ENCODE peak calls at places on chromosomes 3 and 15, in seven cellular contexts. B is effector CD4-positive, alpha-beta T cell; X is AG10803; K is Ammon's horn; Q is lung microvascular endothelial cell; A is foreskin fibroblast; Z is mesothelial cell of epicardium. U is an unnamed sample.

GRCh38 chr3:99639579-99639978 is 1.2 kb downstream of the COL8A1 start:
- DNase-seq in A (no peak), Z (no peak), K (no peak), X (peak), Q (no peak), B (no peak), U (no peak)

GRCh38 chr3:154778057-154778456 is 302.1 kb upstream of the MME start:
- DNase-seq in K (no peak), X (no peak), A (no peak), Q (no peak), B (no peak), Z (no peak), U (no peak)

GRCh38 chr3:126146034-126146433 is 34.4 kb downstream of the ALDH1L1 start:
- DNase-seq in K (peak), A (no peak), Z (peak), Q (no peak), B (no peak), X (no peak), U (no peak)

GRCh38 chr3:164004205-164004604 is 1074.1 kb downstream of the SI start:
- DNase-seq in Z (no peak), K (no peak), A (no peak), Q (no peak), B (no peak), X (no peak), U (no peak)

GRCh38 chr3:152458725-152459515 is 190.2 kb downstream of the MBNL1 start:
- DNase-seq in Z (no peak), B (no peak), A (no peak), X (peak), Q (no peak), K (no peak), U (no peak)

GRCh38 chr15:91782221-91782620 is 71.3 kb upstream of the SLCO3A1 start:
- DNase-seq in X (no peak), K (no peak), A (no peak), Q (no peak), B (no peak), Z (no peak), U (no peak)

GRCh38 chr3:195171093-195171873 is 99.7 kb downstream of the XXYLT1 start:
- DNase-seq in B (no peak), X (no peak), Z (no peak), A (no peak), K (no peak), Q (no peak), U (no peak)

GRCh38 chr3:105970283-105970682 is 101.5 kb upstream of the CBLB start:
- DNase-seq in Q (no peak), Z (no peak), B (no peak), K (no peak), A (peak), X (peak), U (no peak)

GRCh38 chr3:160331127-160331937 is 67.7 kb downstream of the IFT80 start:
- DNase-seq in X (peak), B (no peak), A (peak), Q (no peak), K (peak), Z (no peak), U (peak)

GRCh38 chr3:186150234-186150830 is 41.4 kb upstream of the ETV5 start:
- DNase-seq in A (no peak), Q (no peak), B (no peak), X (no peak), Z (no peak), K (no peak), U (no peak)

GRCh38 chr15:38750816-38751215 is 186.2 kb upstream of the RASGRP1 start:
- DNase-seq in A (no peak), Q (no peak), K (no peak), B (no peak), Z (no peak), X (no peak), U (no peak)

GRCh38 chr3:177724020-177724638 is 526.8 kb upstream of the TBL1XR1 start:
- DNase-seq in B (no peak), X (no peak), Z (no peak), A (no peak), Q (peak), K (peak), U (peak)

GRCh38 chr15:40090774-40091455 is 17.8 kb downstream of the BMF start:
- DNase-seq in X (no peak), K (no peak), A (no peak), B (no peak), Q (no peak), Z (no peak), U (no peak)

GRCh38 chr15:68342351-68342750 is 64.8 kb downstream of the FEM1B start:
- DNase-seq in B (no peak), X (no peak), K (no peak), Z (no peak), Q (no peak), A (no peak), U (no peak)

GRCh38 chr15:84113919-84114318 is 121.7 kb upstream of the GOLGA6L4 start:
- DNase-seq in K (no peak), Z (no peak), X (no peak), Q (no peak), B (no peak), A (no peak), U (no peak)

GRCh38 chr3:82410366-82410765 is 648.9 kb upstream of the GBE1 start:
- DNase-seq in B (no peak), A (no peak), X (no peak), Q (no peak), K (no peak), Z (no peak), U (no peak)

GRCh38 chr3:69929019-69929418 is 70.5 kb upstream of the SAMMSON start:
- DNase-seq in Q (no peak), X (no peak), B (no peak), K (no peak), Z (no peak), A (no peak), U (no peak)

GRCh38 chr15:68218847-68219798 is 10.4 kb downstream of the CLN6 start:
- DNase-seq in B (no peak), Z (no peak), X (no peak), Q (no peak), A (no peak), K (no peak), U (no peak)

GRCh38 chr3:53152316-53152715 is 8.7 kb upstream of the PRKCD start:
- DNase-seq in B (no peak), X (no peak), A (no peak), Q (no peak), K (no peak), Z (no peak), U (no peak)

GRCh38 chr3:58386966-58387365 is 46.7 kb downstream of the PDHB start:
- DNase-seq in B (no peak), Q (peak), X (peak), K (peak), Z (no peak), A (peak), U (peak)

GRCh38 chr15:60444289-60444912 is 34.5 kb downstream of the ICE2 start:
- DNase-seq in K (no peak), X (peak), Z (no peak), B (no peak), A (no peak), Q (peak), U (peak)

GRCh38 chr3:148309390-148310035 is 388.2 kb upstream of the AGTR1 start:
- DNase-seq in Z (no peak), B (no peak), A (peak), Q (peak), K (peak), X (peak), U (peak)

GRCh38 chr15:84734794-84735479 is 13.5 kb upstream of the ZNF592 start:
- DNase-seq in K (peak), X (no peak), B (peak), Q (no peak), Z (peak), A (no peak), U (no peak)

GRCh38 chr15:25456196-25456595 is 17.4 kb upstream of the UBE3A start:
- DNase-seq in A (no peak), X (no peak), B (no peak), K (no peak), Z (no peak), Q (no peak), U (no peak)

GRCh38 chr3:154795582-154795981 is 284.5 kb upstream of the MME start:
- DNase-seq in Q (no peak), B (no peak), K (peak), A (peak), X (peak), Z (no peak), U (no peak)

GRCh38 chr3:17233398-17233800 is 348.6 kb downstream of the PLCL2 start:
- DNase-seq in X (peak), Z (no peak), Q (peak), B (peak), A (peak), K (peak), U (peak)

GRCh38 chr15:60993008-60993407 is 236.1 kb downstream of the RORA start:
- DNase-seq in A (peak), Q (no peak), X (peak), K (no peak), B (no peak), Z (no peak), U (no peak)

GRCh38 chr3:16723994-16724393 is 118.8 kb upstream of the DAZL start:
- DNase-seq in A (no peak), K (no peak), Q (no peak), X (peak), B (no peak), Z (no peak), U (peak)

GRCh38 chr15:85164841-85165466 is 183.3 kb downstream of the PDE8A start:
- DNase-seq in Z (no peak), B (no peak), X (no peak), A (no peak), K (no peak), Q (peak), U (peak)

GRCh38 chr15:101407439-101407838 is 82.1 kb downstream of the PCSK6 start:
- DNase-seq in A (no peak), X (no peak), B (no peak), Z (no peak), K (no peak), Q (no peak), U (no peak)

GRCh38 chr3:71579301-71579933 is 4.1 kb downstream of the FOXP1 start:
- DNase-seq in Z (no peak), Q (peak), B (no peak), A (no peak), X (no peak), K (no peak), U (no peak)

U was measured in dermis blood vessel endothelial cell.